ENCODE peak calls at places on chromosomes 12 and 14, in nine cellular contexts. One of them, this sample, is unnamed. For H3K4me1 and H3K36me3, the result is how much of the 10 kb centered on the place peaks cover.

GRCh38 chr14:72178517-72178916 is 246.3 kb downstream of the RGS6 start:
- DNase-seq in adipocyte: no peak
- DNase-seq in IMR-90: no peak
- DNase-seq in effector memory CD4-positive, alpha-beta T cell: no peak
- DNase-seq in BE2C: no peak
- DNase-seq in pancreas: no peak
- DNase-seq in suprapubic skin: no peak
- DNase-seq in CD8-positive, alpha-beta T cell: no peak
- DNase-seq in ovary: no peak
- DNase-seq in this sample: no peak

GRCh38 chr14:29940482-29940881 is 12.8 kb upstream of the PRKD1 start:
- DNase-seq in suprapubic skin: no peak
- DNase-seq in pancreas: no peak
- DNase-seq in effector memory CD4-positive, alpha-beta T cell: no peak
- DNase-seq in adipocyte: no peak
- DNase-seq in ovary: no peak
- DNase-seq in BE2C: no peak
- DNase-seq in IMR-90: no peak
- DNase-seq in CD8-positive, alpha-beta T cell: no peak
- DNase-seq in this sample: no peak

GRCh38 chr12:109804820-109805761 is 28.1 kb downstream of the TRPV4 start:
- DNase-seq in BE2C: peak
- DNase-seq in ovary: peak
- DNase-seq in effector memory CD4-positive, alpha-beta T cell: peak
- DNase-seq in suprapubic skin: peak
- DNase-seq in CD8-positive, alpha-beta T cell: peak
- DNase-seq in adipocyte: peak
- DNase-seq in pancreas: peak
- DNase-seq in IMR-90: peak
- DNase-seq in this sample: peak

GRCh38 chr14:60812987-60813386 is 78.4 kb downstream of the MNAT1 start:
- DNase-seq in BE2C: peak
- DNase-seq in effector memory CD4-positive, alpha-beta T cell: no peak
- DNase-seq in pancreas: no peak
- DNase-seq in ovary: no peak
- DNase-seq in suprapubic skin: no peak
- DNase-seq in adipocyte: no peak
- DNase-seq in IMR-90: no peak
- DNase-seq in CD8-positive, alpha-beta T cell: no peak
- DNase-seq in this sample: no peak

GRCh38 chr12:40946612-40947194 is 241.4 kb upstream of the PDZRN4 start:
- DNase-seq in BE2C: no peak
- DNase-seq in IMR-90: peak
- DNase-seq in CD8-positive, alpha-beta T cell: no peak
- DNase-seq in suprapubic skin: no peak
- DNase-seq in pancreas: no peak
- DNase-seq in effector memory CD4-positive, alpha-beta T cell: no peak
- DNase-seq in adipocyte: peak
- DNase-seq in ovary: no peak
- DNase-seq in this sample: no peak

GRCh38 chr14:104864267-104865068 is 600 bp upstream of the CEP170B start:
- DNase-seq in suprapubic skin: peak
- DNase-seq in BE2C: peak
- DNase-seq in pancreas: peak
- DNase-seq in IMR-90: no peak
- DNase-seq in adipocyte: peak
- DNase-seq in CD8-positive, alpha-beta T cell: no peak
- DNase-seq in effector memory CD4-positive, alpha-beta T cell: no peak
- DNase-seq in ovary: peak
- DNase-seq in this sample: no peak

GRCh38 chr12:40261937-40262336 is 37.1 kb downstream of the LRRK2 start:
- DNase-seq in suprapubic skin: no peak
- DNase-seq in ovary: no peak
- DNase-seq in BE2C: no peak
- DNase-seq in CD8-positive, alpha-beta T cell: no peak
- DNase-seq in adipocyte: no peak
- DNase-seq in IMR-90: no peak
- DNase-seq in pancreas: no peak
- DNase-seq in effector memory CD4-positive, alpha-beta T cell: no peak
- DNase-seq in this sample: no peak

GRCh38 chr12:66550626-66551025 is 128.2 kb downstream of the GRIP1 start:
- DNase-seq in adipocyte: no peak
- DNase-seq in ovary: no peak
- DNase-seq in suprapubic skin: no peak
- DNase-seq in pancreas: no peak
- DNase-seq in CD8-positive, alpha-beta T cell: no peak
- DNase-seq in BE2C: no peak
- DNase-seq in IMR-90: no peak
- DNase-seq in effector memory CD4-positive, alpha-beta T cell: no peak
- DNase-seq in this sample: no peak

DNA sequence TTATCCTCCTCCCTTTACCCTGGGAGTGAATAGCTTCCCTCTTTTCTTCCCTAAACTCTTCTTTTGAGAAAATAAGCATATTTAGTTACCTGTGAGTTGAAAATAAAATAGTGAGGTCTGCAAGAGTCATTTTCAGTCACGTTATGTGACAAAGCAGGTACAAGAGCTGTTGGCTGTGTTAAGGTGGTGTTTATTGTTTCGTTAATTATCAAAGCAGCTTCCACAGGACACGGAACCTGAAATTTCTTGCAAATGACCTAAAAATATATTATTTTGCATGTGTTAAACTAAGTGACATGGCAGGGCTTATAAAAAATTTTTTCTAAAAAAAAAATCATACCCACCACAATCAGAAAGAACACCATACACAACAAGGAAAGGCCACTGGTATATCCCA is 8.3 kb downstream of the SLC38A2 start:
- DNase-seq in CD8-positive, alpha-beta T cell: no peak
- DNase-seq in suprapubic skin: no peak
- DNase-seq in IMR-90: no peak
- DNase-seq in adipocyte: no peak
- DNase-seq in BE2C: no peak
- DNase-seq in pancreas: no peak
- DNase-seq in ovary: no peak
- DNase-seq in effector memory CD4-positive, alpha-beta T cell: no peak
- DNase-seq in this sample: no peak
- H3K4me1 ChIP-seq in CD8-positive, alpha-beta T cell: half or more
- H3K4me1 ChIP-seq in suprapubic skin: half or more
- H3K4me1 ChIP-seq in IMR-90: under half
- H3K4me1 ChIP-seq in adipocyte: half or more
- H3K4me1 ChIP-seq in BE2C: under half
- H3K4me1 ChIP-seq in pancreas: under half
- H3K4me1 ChIP-seq in ovary: under half
- H3K4me1 ChIP-seq in effector memory CD4-positive, alpha-beta T cell: under half
- H3K4me1 ChIP-seq in this sample: half or more

DNA sequence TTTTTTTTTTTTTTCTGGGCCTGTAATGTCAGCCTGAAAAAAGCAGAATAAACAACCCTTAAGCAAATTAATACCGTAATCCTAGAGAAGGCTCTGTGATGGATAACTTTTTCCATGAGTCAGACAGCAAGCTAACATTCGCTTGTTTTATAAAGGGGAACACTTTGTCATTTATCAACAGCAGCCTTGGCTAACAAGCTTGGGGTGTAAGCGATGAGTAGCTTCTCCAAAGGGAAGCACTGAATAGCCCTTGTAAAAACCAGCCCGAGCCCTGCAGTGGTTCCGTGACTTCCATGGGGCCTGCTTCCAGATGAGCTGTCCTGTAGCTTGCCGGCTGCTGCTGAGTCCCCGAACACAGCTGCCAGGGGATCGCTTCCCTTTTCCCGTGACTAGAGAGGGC is 29.6 kb downstream of the CD9 start:
- DNase-seq in CD8-positive, alpha-beta T cell: no peak
- DNase-seq in effector memory CD4-positive, alpha-beta T cell: no peak
- DNase-seq in pancreas: no peak
- DNase-seq in ovary: peak
- DNase-seq in suprapubic skin: peak
- DNase-seq in adipocyte: peak
- DNase-seq in IMR-90: peak
- DNase-seq in BE2C: no peak
- DNase-seq in this sample: peak
- H3K4me3 ChIP-seq in CD8-positive, alpha-beta T cell: no peak
- H3K4me3 ChIP-seq in effector memory CD4-positive, alpha-beta T cell: no peak
- H3K4me3 ChIP-seq in pancreas: no peak
- H3K4me3 ChIP-seq in ovary: no peak
- H3K4me3 ChIP-seq in suprapubic skin: no peak
- H3K4me3 ChIP-seq in adipocyte: peak
- H3K4me3 ChIP-seq in IMR-90: no peak
- H3K4me3 ChIP-seq in BE2C: no peak
- H3K4me3 ChIP-seq in this sample: peak

DNA sequence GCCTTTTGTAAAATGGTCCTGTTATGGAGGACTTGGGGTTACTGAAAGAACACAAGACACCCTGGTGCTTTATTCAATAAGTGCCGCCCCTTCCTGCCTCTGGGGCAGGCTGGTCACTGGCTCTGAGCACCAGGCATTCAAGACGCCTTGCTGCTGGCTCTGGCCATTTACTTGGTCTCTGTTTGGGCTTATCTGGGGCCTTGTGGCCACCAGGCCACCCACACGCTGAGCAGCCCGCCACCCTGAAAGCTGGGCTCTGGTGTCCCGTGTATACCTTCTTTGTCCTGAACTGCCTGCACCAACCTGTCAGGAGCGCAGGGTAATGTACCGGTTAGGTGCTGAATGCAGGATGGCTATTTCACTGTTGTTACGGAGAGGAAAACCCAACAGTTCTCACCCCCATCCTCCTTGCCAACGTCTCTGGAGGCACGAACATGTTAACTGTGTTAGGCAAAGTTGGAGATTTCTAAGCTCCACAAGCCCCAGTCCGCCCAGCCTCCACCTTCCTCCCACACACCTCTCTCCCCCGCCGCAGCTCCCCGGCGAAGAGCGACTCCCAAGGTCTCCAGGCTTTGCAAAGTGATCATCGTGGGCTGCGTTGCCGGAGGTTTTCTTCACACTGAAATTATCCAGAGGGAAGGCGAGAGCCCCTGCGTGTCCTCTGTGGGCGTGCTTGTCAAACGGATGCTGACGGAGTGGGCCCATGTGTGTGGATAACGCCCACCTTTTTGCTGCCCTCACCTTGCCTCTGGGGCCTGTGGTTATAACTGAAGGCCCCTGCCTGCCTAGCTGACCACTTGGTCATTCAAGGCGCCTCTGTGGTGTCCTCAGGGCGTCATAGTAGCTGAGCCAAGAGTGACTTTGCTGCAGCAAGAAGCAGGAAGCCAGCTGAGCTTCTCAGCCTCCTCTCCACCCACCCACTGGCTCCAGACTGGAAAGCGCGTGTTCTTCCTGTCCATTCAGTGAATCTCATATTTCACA is 18.8 kb upstream of the BEGAIN start:
- DNase-seq in effector memory CD4-positive, alpha-beta T cell: no peak
- DNase-seq in suprapubic skin: peak
- DNase-seq in IMR-90: peak
- DNase-seq in BE2C: no peak
- DNase-seq in CD8-positive, alpha-beta T cell: no peak
- DNase-seq in pancreas: peak
- DNase-seq in adipocyte: peak
- DNase-seq in ovary: peak
- DNase-seq in this sample: peak
- H3K36me3 ChIP-seq in effector memory CD4-positive, alpha-beta T cell: under half
- H3K36me3 ChIP-seq in suprapubic skin: under half
- H3K36me3 ChIP-seq in IMR-90: under half
- H3K36me3 ChIP-seq in BE2C: under half
- H3K36me3 ChIP-seq in CD8-positive, alpha-beta T cell: under half
- H3K36me3 ChIP-seq in pancreas: under half
- H3K36me3 ChIP-seq in adipocyte: under half
- H3K36me3 ChIP-seq in ovary: under half
- H3K36me3 ChIP-seq in this sample: under half

DNA sequence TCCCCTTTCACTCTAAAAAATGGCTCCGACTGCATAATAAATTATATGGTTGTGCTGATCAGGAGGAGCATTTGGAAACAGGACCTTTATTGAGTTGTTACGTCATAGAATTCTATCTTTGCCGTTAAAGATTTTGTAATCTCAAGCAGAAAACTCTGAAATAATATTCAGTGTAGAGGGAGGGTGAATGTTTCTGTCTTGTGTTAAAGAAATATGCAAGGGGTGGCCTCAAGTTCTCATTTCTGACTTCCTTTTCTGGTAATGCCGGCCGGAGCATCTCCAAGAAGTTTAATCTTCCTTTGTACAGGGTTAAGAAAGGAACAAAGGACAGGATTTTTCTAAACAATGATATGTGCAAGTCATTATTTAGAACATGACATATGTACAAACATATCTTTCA is 165.1 kb downstream of the SLC38A4 start:
- DNase-seq in effector memory CD4-positive, alpha-beta T cell: no peak
- DNase-seq in BE2C: no peak
- DNase-seq in IMR-90: peak
- DNase-seq in pancreas: no peak
- DNase-seq in suprapubic skin: no peak
- DNase-seq in ovary: no peak
- DNase-seq in CD8-positive, alpha-beta T cell: no peak
- DNase-seq in adipocyte: peak
- DNase-seq in this sample: no peak
- H3K4me1 ChIP-seq in effector memory CD4-positive, alpha-beta T cell: under half
- H3K4me1 ChIP-seq in BE2C: under half
- H3K4me1 ChIP-seq in IMR-90: under half
- H3K4me1 ChIP-seq in pancreas: under half
- H3K4me1 ChIP-seq in suprapubic skin: half or more
- H3K4me1 ChIP-seq in ovary: under half
- H3K4me1 ChIP-seq in CD8-positive, alpha-beta T cell: under half
- H3K4me1 ChIP-seq in adipocyte: half or more
- H3K4me1 ChIP-seq in this sample: half or more

GRCh38 chr14:34971381-34971780 is 11.4 kb upstream of the SRP54 start:
- DNase-seq in effector memory CD4-positive, alpha-beta T cell: no peak
- DNase-seq in IMR-90: peak
- DNase-seq in BE2C: no peak
- DNase-seq in ovary: no peak
- DNase-seq in CD8-positive, alpha-beta T cell: no peak
- DNase-seq in adipocyte: peak
- DNase-seq in suprapubic skin: no peak
- DNase-seq in pancreas: no peak
- DNase-seq in this sample: no peak
- H3K4me3 ChIP-seq in effector memory CD4-positive, alpha-beta T cell: no peak
- H3K4me3 ChIP-seq in IMR-90: no peak
- H3K4me3 ChIP-seq in BE2C: no peak
- H3K4me3 ChIP-seq in ovary: no peak
- H3K4me3 ChIP-seq in CD8-positive, alpha-beta T cell: no peak
- H3K4me3 ChIP-seq in adipocyte: no peak
- H3K4me3 ChIP-seq in suprapubic skin: no peak
- H3K4me3 ChIP-seq in pancreas: no peak
- H3K4me3 ChIP-seq in this sample: no peak

DNA sequence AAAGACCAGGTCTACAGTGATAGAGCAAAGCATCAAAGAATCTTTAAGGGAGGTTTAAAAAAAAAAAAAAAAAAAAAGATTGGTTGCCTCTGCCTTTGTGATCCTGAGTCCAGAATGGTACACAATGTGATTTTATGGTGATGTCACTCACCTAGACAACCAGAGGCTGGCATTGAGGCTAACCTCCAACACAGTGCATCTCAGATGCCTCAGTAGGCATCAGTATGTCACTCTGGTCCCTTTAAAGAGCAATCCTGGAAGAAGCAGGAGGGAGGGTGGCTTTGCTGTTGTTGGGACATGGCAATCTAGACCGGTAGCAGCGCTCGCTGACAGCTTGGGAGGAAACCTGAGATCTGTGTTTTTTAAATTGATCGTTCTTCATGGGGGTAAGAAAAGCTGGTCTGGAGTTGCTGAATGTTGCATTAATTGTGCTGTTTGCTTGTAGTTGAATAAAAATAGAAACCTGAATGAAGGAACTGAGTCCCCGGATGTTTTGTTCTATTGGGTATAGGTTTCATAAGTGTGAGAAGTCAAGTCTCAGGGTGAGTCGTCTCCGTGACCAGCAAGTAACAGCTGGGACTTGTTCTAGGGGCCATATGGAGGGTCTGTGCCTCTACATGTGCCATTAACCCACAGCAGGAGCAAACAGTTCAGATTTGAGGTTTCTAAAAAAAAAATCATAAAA is 9.3 kb downstream of the PEBP1 start:
- DNase-seq in pancreas: no peak
- DNase-seq in IMR-90: no peak
- DNase-seq in CD8-positive, alpha-beta T cell: no peak
- DNase-seq in ovary: no peak
- DNase-seq in adipocyte: no peak
- DNase-seq in effector memory CD4-positive, alpha-beta T cell: no peak
- DNase-seq in BE2C: no peak
- DNase-seq in suprapubic skin: no peak
- DNase-seq in this sample: no peak
- H3K36me3 ChIP-seq in pancreas: half or more
- H3K36me3 ChIP-seq in IMR-90: under half
- H3K36me3 ChIP-seq in CD8-positive, alpha-beta T cell: under half
- H3K36me3 ChIP-seq in ovary: under half
- H3K36me3 ChIP-seq in adipocyte: half or more
- H3K36me3 ChIP-seq in effector memory CD4-positive, alpha-beta T cell: under half
- H3K36me3 ChIP-seq in BE2C: half or more
- H3K36me3 ChIP-seq in suprapubic skin: half or more
- H3K36me3 ChIP-seq in this sample: under half